ENCODE peak calls at places on chromosomes 2 and 18, in five cellular contexts. R is fibroblast of lung, G is WERI-Rb-1, I is bronchial epithelial cell, X is uterus. Z is an unnamed sample.

GRCh38 chr18:75784413-75784812 is 356.9 kb upstream of the SMIM21 start:
- DNase-seq in R (peak; percentile 2), I (no peak), X (no peak), G (peak; percentile 77), Z (no peak)

GRCh38 chr2:48738806-48739205 is 16.7 kb downstream of the LHCGR start:
- DNase-seq in G (no peak), R (no peak), I (peak; percentile 80), X (no peak), Z (no peak)

GRCh38 chr18:72233106-72233505 is 311.0 kb downstream of the CBLN2 start:
- DNase-seq in G (no peak), X (no peak), I (no peak), R (no peak), Z (no peak)

GRCh38 chr18:73564073-73564472 is 583.6 kb downstream of the FBXO15 start:
- DNase-seq in R (peak; percentile 57), I (peak; percentile 96), X (no peak), G (no peak), Z (no peak)

GRCh38 chr2:219274392-219274921 is 4.7 kb upstream of the DNAJB2 start:
- DNase-seq in G (no peak), I (peak; percentile 95), X (peak; percentile 36), R (peak; percentile 42), Z (no peak)

GRCh38 chr2:7377861-7378569 is 460.8 kb downstream of the RNF144A start:
- DNase-seq in X (no peak), R (no peak), I (peak; percentile 43), G (peak; percentile 81), Z (no peak)

GRCh38 chr18:10140461-10140911 is 226.7 kb downstream of the VAPA start:
- DNase-seq in R (peak; percentile 42), I (peak; percentile 55), G (no peak), X (no peak), Z (no peak)

GRCh38 chr18:79926715-79927596 is 24.5 kb downstream of the SLC66A2 start:
- DNase-seq in X (peak; percentile 11), I (no peak), G (peak; percentile 96), R (no peak), Z (no peak)

GRCh38 chr18:58529714-58530354 is 99.1 kb downstream of the ALPK2 start:
- DNase-seq in G (peak; percentile 85), X (no peak), I (peak; percentile 50), R (peak; percentile 74), Z (peak; percentile 71)

GRCh38 chr2:201532686-201533304 is 81.3 kb downstream of the STRADB start:
- DNase-seq in R (peak; percentile 90), X (no peak), I (peak; percentile 76), G (no peak), Z (no peak)

GRCh38 chr18:6994719-6995430 is 122.7 kb downstream of the LAMA1 start:
- DNase-seq in X (no peak), G (no peak), I (peak; percentile 87), R (peak; percentile 12), Z (no peak)

GRCh38 chr2:19059076-19059475 is 299.3 kb downstream of the OSR1 start:
- DNase-seq in G (no peak), X (no peak), I (peak; percentile 84), R (no peak), Z (no peak)

GRCh38 chr18:70373062-70373519 is 84.2 kb downstream of the SOCS6 start:
- DNase-seq in I (peak; percentile 69), R (peak; percentile 95), G (peak; percentile 10), X (no peak), Z (no peak)

GRCh38 chr2:212919238-212919637 is 232.2 kb downstream of the IKZF2 start:
- DNase-seq in R (no peak), I (peak; percentile 67), X (no peak), G (no peak), Z (no peak)

GRCh38 chr2:233063269-233063975 is 3.3 kb downstream of the INPP5D start:
- DNase-seq in I (no peak), X (peak; percentile 55), G (peak; percentile 21), R (no peak), Z (no peak)

GRCh38 chr2:32756074-32756727 is 128.4 kb downstream of the TTC27 start:
- DNase-seq in X (no peak), G (no peak), R (no peak), I (no peak), Z (no peak)
- H3K36me3 ChIP-seq in X (no peaks in the 10 kb centered on the region), G (no peaks in the 10 kb centered on the region), R (no peaks in the 10 kb centered on the region), I (peaks cover 3% of the 10 kb centered on the region), Z (peaks cover 14% of the 10 kb centered on the region)

GRCh38 chr2:60002158-60002867 is 551.1 kb downstream of the BCL11A start:
- DNase-seq in R (no peak), I (no peak), X (no peak), G (no peak), Z (no peak)

GRCh38 chr2:59998324-59998723 is 555.1 kb downstream of the BCL11A start:
- DNase-seq in R (no peak), I (no peak), X (no peak), G (no peak), Z (no peak)

GRCh38 chr2:59997371-59997770 is 556.1 kb downstream of the BCL11A start:
- DNase-seq in X (no peak), I (no peak), R (no peak), G (no peak), Z (no peak)

GRCh38 chr2:60003076-60003475 is 550.4 kb downstream of the BCL11A start:
- DNase-seq in R (no peak), I (no peak), X (no peak), G (no peak), Z (no peak)

DNA sequence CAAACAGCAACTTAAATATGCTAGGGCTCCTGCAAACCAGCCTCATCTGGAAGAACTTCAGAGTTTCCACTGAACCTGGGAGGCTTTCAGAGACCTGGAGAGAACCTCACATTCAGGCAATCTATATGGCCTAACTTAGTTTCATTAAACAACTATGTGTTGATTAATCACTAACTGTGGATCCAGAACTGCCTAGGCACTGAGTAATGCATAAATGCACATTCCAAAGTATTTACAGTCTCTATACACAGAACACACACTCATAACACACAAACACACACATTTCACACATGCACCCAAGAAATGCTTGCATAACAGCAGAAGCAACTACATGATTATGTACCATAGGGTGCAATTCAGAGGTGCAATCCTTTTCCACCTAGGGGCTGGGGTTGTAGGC is 552.8 kb downstream of the BCL11A start:
- DNase-seq in X (no peak), R (no peak), I (peak; percentile 36), G (no peak), Z (no peak)
- H3K36me3 ChIP-seq in X (no peaks in the 10 kb centered on the region), R (no peaks in the 10 kb centered on the region), I (no peaks in the 10 kb centered on the region), G (no peaks in the 10 kb centered on the region), Z (no peaks in the 10 kb centered on the region)

GRCh38 chr2:111145103-111145760 is 24.5 kb downstream of the BCL2L11 start:
- DNase-seq in R (no peak), X (no peak), G (no peak), I (no peak), Z (no peak)
- H3K36me3 ChIP-seq in R (no peaks in the 10 kb centered on the region), X (no peaks in the 10 kb centered on the region), G (no peaks in the 10 kb centered on the region), I (no peaks in the 10 kb centered on the region), Z (peaks cover 2% of the 10 kb centered on the region)

GRCh38 chr2:239180526-239181073 is 220.2 kb downstream of the HDAC4 start:
- DNase-seq in X (peak; percentile 6), G (no peak), R (no peak), I (no peak), Z (peak; percentile 46)
- H3K36me3 ChIP-seq in X (no peaks in the 10 kb centered on the region), G (no peaks in the 10 kb centered on the region), R (no peaks in the 10 kb centered on the region), I (no peaks in the 10 kb centered on the region), Z (peaks cover 2% of the 10 kb centered on the region)

DNA sequence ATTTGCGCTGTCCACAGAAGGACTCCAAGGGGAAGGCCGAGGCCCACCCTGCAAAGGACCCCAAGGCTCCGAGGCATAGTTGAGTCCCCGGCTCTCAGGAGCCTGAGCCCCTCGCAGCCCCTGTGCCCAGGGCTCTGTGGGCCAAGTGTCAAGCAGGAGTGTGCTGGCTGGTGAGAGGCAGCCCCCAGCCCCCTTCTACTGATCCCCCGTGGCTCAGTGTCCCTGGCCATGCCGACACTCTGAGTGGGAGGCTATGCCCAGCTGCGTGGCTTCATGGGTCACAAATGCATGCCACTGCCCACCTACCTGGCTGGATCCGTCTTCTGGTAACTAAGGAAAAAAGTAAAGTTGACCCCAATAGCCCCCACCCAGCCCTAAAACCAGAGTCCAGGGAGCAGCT is 172.7 kb downstream of the TNS1 start:
- DNase-seq in R (no peak), X (no peak), I (no peak), G (no peak), Z (peak; percentile 14)
- H3K36me3 ChIP-seq in R (peaks cover 17% of the 10 kb centered on the region), X (no peaks in the 10 kb centered on the region), I (peaks cover 4% of the 10 kb centered on the region), G (no peaks in the 10 kb centered on the region), Z (peaks cover 8% of the 10 kb centered on the region)

DNA sequence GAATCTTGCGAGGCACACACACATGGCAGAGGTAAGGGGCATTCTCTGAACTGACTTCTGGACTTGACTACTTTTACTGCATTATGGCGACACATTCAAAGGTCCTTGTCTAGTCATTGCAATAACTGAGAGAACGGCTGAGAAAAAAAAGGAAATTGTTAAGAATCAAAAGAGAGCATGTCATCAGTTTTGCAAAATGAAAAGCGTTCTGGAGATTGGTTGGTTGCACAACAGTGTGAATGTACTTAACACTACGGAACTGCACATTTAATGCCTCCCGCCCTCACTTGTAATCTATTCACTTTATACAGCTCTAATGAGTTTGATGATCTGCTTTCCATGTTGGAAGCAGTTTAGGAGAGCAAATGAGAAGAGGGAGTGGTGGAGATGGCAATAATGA is 68.5 kb upstream of the NFU1 start:
- DNase-seq in G (no peak), X (no peak), I (no peak), R (no peak), Z (no peak)
- H3K36me3 ChIP-seq in G (peaks cover 41% of the 10 kb centered on the region), X (no peaks in the 10 kb centered on the region), I (peaks cover 15% of the 10 kb centered on the region), R (peaks cover 8% of the 10 kb centered on the region), Z (peaks cover 97% of the 10 kb centered on the region)

GRCh38 chr2:26281226-26281625 is 36.5 kb downstream of the HADHB start:
- DNase-seq in X (no peak), G (no peak), R (no peak), I (peak; percentile 82), Z (no peak)
- H3K36me3 ChIP-seq in X (no peaks in the 10 kb centered on the region), G (peaks cover 40% of the 10 kb centered on the region), R (peaks cover 3% of the 10 kb centered on the region), I (peaks cover 19% of the 10 kb centered on the region), Z (peaks cover 100% of the 10 kb centered on the region)